ENCODE peak calls at places on chromosomes 6 and 20, in four cellular contexts. R, K, Q and C are unnamed samples.

GRCh38 chr6:26280409-26280808 is 84.6 kb upstream of the BTN3A2 start:
- DNase-seq in K (no peak), Q (no peak), R (no peak), C (no peak)

GRCh38 chr6:148231572-148231971 is 111.1 kb upstream of the SASH1 start:
- DNase-seq in R (no peak), Q (no peak), K (no peak), C (no peak)

GRCh38 chr6:56663344-56663743 is 20.7 kb upstream of the DST start:
- DNase-seq in R (no peak), K (no peak), Q (no peak), C (no peak)

GRCh38 chr20:11646359-11646758 is 271.3 kb upstream of the BTBD3 start:
- DNase-seq in R (no peak), Q (no peak), K (no peak), C (no peak)

GRCh38 chr6:1554881-1555569 is 54.7 kb upstream of the FOXC1 start:
- DNase-seq in Q (no peak), K (peak), R (no peak), C (no peak)

GRCh38 chr6:42431356-42431755 is 20.4 kb downstream of the TRERF1 start:
- DNase-seq in R (no peak), K (no peak), Q (no peak), C (no peak)

GRCh38 chr20:5181492-5181891 is 54.7 kb downstream of the CDS2 start:
- DNase-seq in K (no peak), R (no peak), Q (no peak), C (no peak)

GRCh38 chr20:50693001-50693400 is 1.7 kb upstream of the RIPOR3 start:
- DNase-seq in K (no peak), R (no peak), Q (no peak), C (no peak)

GRCh38 chr6:125248136-125248535 is 53.6 kb downstream of the HDDC2 start:
- DNase-seq in K (no peak), Q (no peak), R (no peak), C (no peak)

GRCh38 chr20:22579119-22579427 is 5.3 kb downstream of the FOXA2 start:
- DNase-seq in K (no peak), Q (no peak), R (no peak), C (no peak)

GRCh38 chr20:62486431-62486954 is 10.7 kb upstream of the GATA5 start:
- DNase-seq in Q (no peak), K (no peak), R (no peak), C (no peak)

GRCh38 chr6:147201885-147202515 is 2.2 kb upstream of the STXBP5 start:
- DNase-seq in R (no peak), K (peak), Q (no peak), C (peak)

GRCh38 chr6:170093276-170093657 is 197.6 kb downstream of the DLL1 start:
- DNase-seq in Q (no peak), R (no peak), K (no peak), C (no peak)

GRCh38 chr6:115796061-115796460 is 264.6 kb downstream of the FRK start:
- DNase-seq in R (no peak), K (no peak), Q (no peak), C (no peak)

GRCh38 chr6:32854376-32855178 is 585 bp downstream of the PSMB9 start:
- DNase-seq in R (no peak), K (no peak), Q (no peak), C (no peak)

DNA sequence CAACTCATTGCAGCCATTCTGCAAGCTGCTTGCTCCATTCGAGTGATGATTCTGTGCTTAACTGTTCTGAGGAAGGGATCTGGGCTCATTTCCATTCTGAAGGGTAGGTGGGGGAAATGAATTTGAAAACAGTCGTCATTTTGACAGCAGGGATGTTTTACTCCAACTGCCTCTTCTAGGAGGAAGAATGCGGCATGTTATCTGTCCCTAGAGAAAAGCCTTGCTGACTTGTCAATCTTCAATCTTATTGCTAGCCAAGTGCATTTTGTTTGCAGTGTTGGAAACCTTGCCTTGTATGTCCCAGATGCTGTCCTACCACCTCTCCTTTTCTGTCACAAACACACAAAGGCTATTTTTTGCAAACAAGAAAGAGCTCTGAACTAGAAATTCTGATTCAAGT is 105.9 kb downstream of the PRDM13 start:
- DNase-seq in Q (no peak), R (no peak), K (no peak), C (no peak)
- TF ChIP-seq EP300 in Q (no peak), R (no peak), K (no peak), C (no peak)

GRCh38 chr6:163711071-163711470 is 296.6 kb downstream of the QKI start:
- DNase-seq in K (no peak), R (no peak), Q (no peak), C (no peak)

GRCh38 chr6:163711615-163712568 is 297.4 kb downstream of the QKI start:
- DNase-seq in K (no peak), Q (peak), R (no peak), C (peak)

GRCh38 chr6:163709255-163709654 is 294.7 kb downstream of the QKI start:
- DNase-seq in R (no peak), Q (no peak), K (no peak), C (no peak)

GRCh38 chr6:163709693-163710092 is 295.2 kb downstream of the QKI start:
- DNase-seq in K (no peak), Q (no peak), R (no peak), C (no peak)

DNA sequence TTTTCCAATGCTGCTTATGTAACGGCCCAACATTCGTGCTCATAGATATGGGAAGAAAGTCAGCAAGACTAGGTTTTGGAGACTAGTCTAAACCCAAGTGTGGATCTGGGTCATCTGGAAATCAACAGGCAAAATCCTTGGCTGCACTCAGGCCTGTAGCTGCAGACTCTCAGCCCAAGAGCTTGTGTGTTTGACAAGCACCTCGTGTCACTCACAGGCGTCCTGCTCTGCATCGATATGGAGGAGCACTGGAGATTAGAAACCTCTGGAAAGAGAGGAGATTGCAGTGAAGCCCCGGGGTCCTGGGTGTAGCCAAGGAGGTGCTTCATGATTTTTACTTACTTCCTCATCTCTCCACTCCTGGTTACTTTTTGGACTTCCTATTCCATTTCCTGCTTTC is 296.0 kb downstream of the QKI start:
- DNase-seq in Q (no peak), K (no peak), R (no peak), C (no peak)
- TF ChIP-seq CBX5 in Q (no peak), K (no peak), R (no peak), C (no peak)

GRCh38 chr6:113564401-113565161 is 292.6 kb upstream of the MARCKS start:
- DNase-seq in K (no peak), Q (no peak), R (peak), C (peak)
- TF ChIP-seq CTCF in K (no peak), Q (no peak), R (no peak), C (no peak)

DNA sequence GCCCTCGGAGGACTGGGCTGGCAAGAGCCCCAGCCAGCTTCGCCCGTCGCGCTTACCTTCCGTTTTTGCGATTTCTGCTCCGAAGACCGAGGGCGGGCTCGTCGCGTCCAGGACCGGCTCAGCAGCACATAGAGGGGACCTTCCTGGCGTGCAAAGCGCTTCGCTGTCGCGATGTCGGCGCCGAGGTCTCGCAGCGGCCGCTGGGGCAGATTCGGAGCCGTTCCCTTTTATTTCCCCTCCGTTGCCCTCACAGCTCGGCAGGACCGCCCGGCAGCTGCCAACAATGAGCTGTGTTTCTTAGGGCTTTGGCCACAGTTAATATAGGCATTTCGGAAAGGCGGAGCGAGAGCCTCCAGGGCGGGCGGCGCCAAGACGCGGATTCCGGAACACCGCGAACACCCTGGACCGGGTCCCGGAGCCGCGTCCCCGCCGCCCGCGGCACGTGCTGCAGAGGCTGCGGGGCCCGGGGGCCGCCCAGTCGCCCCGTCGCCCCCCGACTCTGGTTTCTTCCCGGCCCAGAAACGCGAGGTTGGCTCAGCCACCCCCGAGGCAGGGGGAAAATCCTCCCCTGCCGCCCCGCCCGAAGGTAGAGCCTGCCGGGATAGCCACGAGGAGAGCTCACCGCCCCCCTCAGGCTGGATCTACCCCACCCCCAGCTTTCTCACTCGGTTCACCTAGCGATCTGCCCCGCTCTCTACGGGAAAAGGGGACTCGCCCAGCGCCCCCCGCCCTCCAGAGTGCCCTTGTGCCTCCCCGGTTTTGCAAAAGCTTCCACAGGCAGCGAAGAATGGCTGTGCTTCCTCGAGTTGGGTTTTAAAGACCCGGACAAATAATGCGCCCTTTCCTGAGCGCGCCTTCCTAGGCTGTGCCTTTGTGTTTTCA is at the start of gene CITED2:
- DNase-seq in Q (peak), K (peak), R (peak), C (peak)
- TF ChIP-seq EP300 in Q (peak), K (peak), R (no peak), C (peak)

GRCh38 chr20:44961024-44961866 is 1.0 kb upstream of the TOMM34 start:
- DNase-seq in R (no peak), Q (no peak), K (no peak), C (peak)
- TF ChIP-seq CBX5 in R (no peak), Q (no peak), K (no peak), C (no peak)

GRCh38 chr6:76347539-76347938 is 275.1 kb upstream of the IMPG1 start:
- DNase-seq in R (no peak), Q (no peak), K (no peak), C (no peak)

DNA sequence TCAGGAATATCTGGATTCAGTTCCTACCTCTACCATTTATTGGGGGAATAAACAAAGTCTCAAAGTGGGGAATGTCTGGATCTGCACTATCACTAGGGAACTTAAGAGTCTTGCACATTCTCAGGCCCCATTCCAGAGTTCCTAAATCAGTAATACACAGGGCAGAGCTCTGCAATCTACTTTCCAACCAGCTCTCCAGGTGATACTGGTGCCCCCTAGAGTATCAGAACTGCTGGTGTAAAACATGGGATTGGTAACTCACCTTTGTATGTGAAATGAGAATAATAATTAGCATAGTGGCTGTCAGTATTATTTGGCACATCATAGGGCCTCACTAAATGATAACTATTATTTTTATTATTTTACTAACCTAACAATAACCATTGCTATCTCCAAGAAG is 278.8 kb upstream of the IMPG1 start:
- DNase-seq in K (no peak), Q (no peak), R (no peak), C (peak)
- TF ChIP-seq CTCF in K (no peak), Q (peak), R (no peak), C (peak)

GRCh38 chr20:63664143-63664851 is 6.2 kb downstream of the RTEL1 start:
- DNase-seq in Q (no peak), K (no peak), R (no peak), C (no peak)
- TF ChIP-seq EP300 in Q (no peak), K (no peak), R (no peak), C (no peak)

DNA sequence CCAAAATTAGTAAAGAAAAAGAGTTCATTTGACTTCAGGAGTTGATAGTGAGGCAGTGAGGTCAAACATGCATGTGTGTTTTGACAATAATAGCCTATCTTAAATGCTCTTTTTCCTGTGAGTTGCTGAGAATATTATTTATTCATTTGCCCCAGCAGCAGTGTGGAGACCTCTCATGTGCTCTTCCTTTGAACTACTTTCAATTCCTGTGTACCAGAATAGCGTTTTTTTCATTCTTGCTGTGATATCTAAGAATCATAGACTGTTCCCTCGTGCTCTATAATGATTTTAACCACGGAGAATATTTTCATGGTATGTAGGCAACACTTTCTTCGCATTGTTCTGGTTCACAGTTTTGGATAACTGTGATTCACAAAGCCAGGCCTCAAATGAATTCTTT is 5.2 kb downstream of the CDYL start:
- DNase-seq in R (no peak), Q (no peak), K (no peak), C (no peak)
- TF ChIP-seq CBX5 in R (no peak), Q (no peak), K (no peak), C (no peak)